ENCODE peak calls at places on chromosomes 4 and X, in four cellular contexts. A is WTC11, S is stomach, C is suprapubic skin. M is an unnamed sample.

GRCh38 chr4:102454278-102454677 is 46.9 kb upstream of the NFKB1 start:
- DNase-seq in A (no peak), S (no peak), C (no peak), M (no peak)

GRCh38 chr4:107219681-107220080 is 183.6 kb upstream of the DKK2 start:
- DNase-seq in A (no peak), S (no peak), C (no peak), M (no peak)

GRCh38 chr4:125369098-125369497 is 54.3 kb downstream of the FAT4 start:
- DNase-seq in A (no peak), S (no peak), C (no peak), M (no peak)

GRCh38 chr4:138234254-138234653 is 7.9 kb downstream of the SLC7A11 start:
- DNase-seq in A (no peak), S (no peak), C (no peak), M (no peak)

GRCh38 chr4:176191974-176192373 is 3.4 kb downstream of the SPATA4 start:
- DNase-seq in A (no peak), S (no peak), C (no peak), M (no peak)

GRCh38 chr4:167642250-167642649 is 408.0 kb upstream of the SPOCK3 start:
- DNase-seq in A (no peak), S (no peak), C (no peak), M (no peak)

GRCh38 chr4:41507292-41507933 is 30.5 kb upstream of the LIMCH1 start:
- DNase-seq in A (no peak), S (no peak), C (no peak), M (no peak)

GRCh38 chrX:9163153-9163790 is 129.3 kb upstream of the FAM9B start:
- DNase-seq in A (no peak), S (no peak), C (no peak), M (no peak)

GRCh38 chr4:3426465-3427133 is 15.2 kb upstream of the HGFAC start:
- DNase-seq in A (no peak), S (no peak), C (no peak), M (no peak)

GRCh38 chr4:69546121-69546520 is 50.4 kb upstream of the UGT2B4 start:
- DNase-seq in A (no peak), S (no peak), C (no peak), M (no peak)

GRCh38 chr4:102640669-102641068 is 120.1 kb downstream of the MANBA start:
- DNase-seq in A (no peak), S (no peak), C (no peak), M (no peak)

GRCh38 chr4:53537606-53538005 is 53.7 kb downstream of the LNX1 start:
- DNase-seq in A (no peak), S (no peak), C (no peak), M (no peak)

GRCh38 chr4:44447563-44448504 is 775 bp downstream of the KCTD8 start:
- DNase-seq in A (peak), S (peak), C (no peak), M (no peak)

GRCh38 chr4:27088491-27088890 is 227.8 kb downstream of the STIM2 start:
- DNase-seq in A (no peak), S (no peak), C (no peak), M (no peak)

GRCh38 chr4:154744341-154744948 is 645 bp downstream of the LRAT start:
- DNase-seq in A (peak), S (no peak), C (no peak), M (no peak)

GRCh38 chr4:107654694-107655093 is 65.3 kb downstream of the PAPSS1 start:
- DNase-seq in A (peak), S (no peak), C (no peak), M (no peak)

GRCh38 chr4:94567811-94568210 is 116.1 kb downstream of the PDLIM5 start:
- DNase-seq in A (no peak), S (no peak), C (no peak), M (no peak)

GRCh38 chrX:145729635-145730034 is 88.0 kb upstream of the SLITRK2 start:
- DNase-seq in A (no peak), S (no peak), C (no peak), M (no peak)

GRCh38 chr4:107643021-107643420 is 77.0 kb downstream of the PAPSS1 start:
- DNase-seq in A (no peak), S (no peak), C (no peak), M (no peak)

GRCh38 chr4:153816542-153816941 is 27.7 kb upstream of the SFRP2 start:
- DNase-seq in A (no peak), S (no peak), C (no peak), M (no peak)

GRCh38 chr4:117400039-117400835 is 314.9 kb upstream of the TRAM1L1 start:
- DNase-seq in A (no peak), S (no peak), C (no peak), M (no peak)

GRCh38 chrX:2676794-2677675 is 14.1 kb upstream of the CD99 start:
- DNase-seq in A (no peak), S (no peak), C (no peak), M (no peak)

GRCh38 chr4:122045533-122045932 is 93.7 kb upstream of the TRPC3 start:
- DNase-seq in A (no peak), S (no peak), C (no peak), M (no peak)

GRCh38 chrX:86148024-86148511 is at the start of gene DACH2:
- DNase-seq in A (peak), S (peak), C (no peak), M (no peak)

GRCh38 chr4:113447695-113448265 is 313.8 kb downstream of the CAMK2D start:
- DNase-seq in A (no peak), S (no peak), C (no peak), M (no peak)

GRCh38 chrX:73913580-73913979 is 350.6 kb downstream of the CHIC1 start:
- DNase-seq in A (no peak), S (no peak), C (no peak), M (no peak)

GRCh38 chr4:82842593-82842992 is 44.0 kb upstream of the SCD5 start:
- DNase-seq in A (no peak), S (no peak), C (no peak), M (no peak)

GRCh38 chr4:21992330-21992729 is 43.8 kb upstream of the KCNIP4 start:
- DNase-seq in A (no peak), S (no peak), C (no peak), M (no peak)

GRCh38 chrX:46262299-46262698 is 282.9 kb downstream of the ZNF674 start:
- DNase-seq in A (no peak), S (no peak), C (no peak), M (no peak)

GRCh38 chr4:45985038-45985437 is 138.8 kb downstream of the GABRG1 start:
- DNase-seq in A (no peak), S (no peak), C (no peak), M (no peak)

DNA sequence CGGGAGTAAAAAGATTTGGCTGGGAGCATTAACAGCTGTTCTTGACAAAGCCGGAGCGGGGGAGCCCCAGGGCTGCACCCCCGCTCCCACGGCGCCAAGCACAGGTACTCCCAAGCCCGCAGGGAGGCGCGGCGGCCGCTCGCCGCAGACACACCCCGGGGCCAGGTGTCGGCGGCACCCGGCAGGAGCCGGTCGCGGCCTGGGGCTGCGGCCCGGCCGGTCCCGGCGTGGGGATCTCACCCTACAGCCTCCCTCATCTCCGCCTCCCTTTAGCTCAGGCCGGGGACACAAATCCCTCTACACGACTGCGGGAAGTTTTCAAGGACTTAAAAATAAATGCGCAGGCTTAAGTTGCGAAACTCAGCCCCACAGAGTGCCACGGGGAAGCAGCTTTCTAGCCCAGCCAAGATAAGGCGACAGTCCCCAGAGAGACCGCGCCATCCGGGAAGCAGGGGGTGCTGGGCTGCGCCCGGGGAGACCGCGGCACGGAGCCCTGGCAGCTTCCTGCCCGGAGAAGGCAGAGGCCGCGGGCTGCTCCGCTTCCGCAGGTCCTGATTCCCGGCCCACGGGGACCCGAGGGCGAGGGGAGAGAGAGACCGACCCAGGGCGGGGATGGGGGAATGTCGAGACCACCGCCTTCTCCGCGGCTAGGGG is 473 bp downstream of the SH3RF1 start:
- DNase-seq in A (peak), S (peak), C (no peak), M (no peak)
- TF ChIP-seq CTCF in A (no peak), S (no peak), C (no peak), M (no peak)

DNA sequence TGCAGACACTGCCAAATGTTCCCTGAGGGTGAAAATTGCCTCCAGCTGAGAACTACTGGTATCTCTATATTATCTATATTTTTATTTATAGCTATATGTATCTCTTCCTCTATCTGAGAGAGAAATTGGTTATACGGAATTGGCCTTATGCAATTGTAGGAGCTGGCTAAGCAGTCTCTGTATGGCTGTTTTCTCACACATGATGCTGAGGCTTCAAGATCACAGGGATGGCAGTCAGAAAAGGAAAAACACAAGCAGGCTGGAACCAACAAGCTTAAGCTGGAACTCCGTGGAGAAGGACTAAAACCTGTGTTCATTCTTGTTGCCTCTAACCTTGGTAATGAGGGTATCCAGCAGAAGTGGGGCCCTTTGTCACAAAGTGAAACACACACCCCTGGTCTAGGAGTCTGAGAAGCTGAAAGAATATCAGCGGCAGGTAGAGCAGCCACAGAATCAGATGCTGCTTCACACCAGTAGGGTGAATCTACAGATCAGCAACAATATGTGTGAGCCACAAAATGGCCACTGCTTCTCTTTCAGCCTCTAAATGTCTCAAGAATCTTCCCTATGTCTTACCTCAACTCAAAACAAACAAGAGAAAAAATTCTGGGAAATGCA is 166.5 kb upstream of the PPP1R2C start:
- DNase-seq in A (no peak), S (no peak), C (no peak), M (no peak)
- TF ChIP-seq CTCF in A (no peak), S (no peak), C (no peak), M (no peak)

DNA sequence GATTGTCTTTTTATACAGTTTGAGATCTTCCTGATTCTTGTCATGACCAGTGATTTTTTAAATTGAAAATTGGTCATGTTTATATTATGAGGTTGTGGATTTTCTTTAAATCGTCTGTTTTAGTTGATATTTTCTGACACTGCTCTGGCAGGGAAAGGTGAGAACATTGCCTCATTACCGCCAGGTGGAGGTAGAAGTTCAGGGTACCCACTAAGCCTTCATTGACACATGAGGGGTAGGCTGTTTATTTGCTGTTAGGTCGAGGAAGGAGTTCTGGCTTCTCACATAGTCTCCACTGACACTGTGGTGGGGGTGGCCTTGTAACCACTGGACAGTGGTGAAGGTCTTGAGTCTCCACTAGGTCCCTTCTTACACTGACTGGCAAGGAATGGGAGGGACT is 117.6 kb upstream of the GPR101 start:
- DNase-seq in A (peak), S (no peak), C (no peak), M (no peak)
- TF ChIP-seq CTCF in A (no peak), S (peak), C (no peak), M (no peak)

GRCh38 chr4:55866973-55867574 is 13.6 kb downstream of the EXOC1 start:
- DNase-seq in A (no peak), S (no peak), C (no peak), M (no peak)
- TF ChIP-seq CTCF in A (peak), S (peak), C (peak), M (peak)

DNA sequence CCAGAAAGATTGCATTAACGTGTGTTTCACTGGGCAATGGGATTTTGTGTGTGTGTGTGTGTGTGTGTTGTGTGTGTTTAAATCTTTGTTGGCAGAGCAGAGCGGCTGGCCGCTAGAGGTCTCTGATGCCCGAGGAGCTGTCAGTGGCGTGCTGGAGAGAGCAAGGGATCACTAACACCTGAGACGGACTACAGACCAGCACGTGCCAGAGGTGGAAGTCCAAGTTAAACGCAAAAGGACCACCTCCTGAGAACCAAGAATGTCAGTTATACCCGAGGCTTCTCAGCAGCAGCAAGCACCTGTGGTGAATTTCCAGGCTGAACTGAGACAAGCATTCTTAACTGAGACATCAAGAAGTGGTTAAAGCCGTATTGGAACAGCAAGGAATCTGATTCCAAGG is 9.0 kb upstream of the SLC25A14 start:
- DNase-seq in A (peak), S (peak), C (no peak), M (no peak)
- TF ChIP-seq CTCF in A (no peak), S (peak), C (no peak), M (no peak)